ENCODE peak calls at places on chromosomes 2 and 18, in six cellular contexts. R is neural progenitor cell; G is foreskin fibroblast; J is CD4-positive, alpha-beta T cell; O is A549; V is endothelial cell. F is an unnamed sample.

GRCh38 chr2:108920686-108921085 is 68.3 kb downstream of the EDAR start:
- DNase-seq in R (no peak), G (no peak), J (no peak), O (no peak), V (no peak), F (no peak)

GRCh38 chr18:28003451-28003850 is 173.5 kb downstream of the CDH2 start:
- DNase-seq in R (no peak), G (peak), J (no peak), O (no peak), V (no peak), F (no peak)

GRCh38 chr2:120547662-120548061 is 188.0 kb upstream of the GLI2 start:
- DNase-seq in R (no peak), G (no peak), J (no peak), O (no peak), V (no peak), F (no peak)

GRCh38 chr18:50836521-50836957 is 16.7 kb upstream of the MRO start:
- DNase-seq in R (no peak), G (peak), J (no peak), O (peak), V (no peak), F (no peak)

GRCh38 chr2:191145769-191146471 is 4.9 kb downstream of the STAT4 start:
- DNase-seq in R (no peak), G (no peak), J (no peak), O (no peak), V (no peak), F (no peak)

GRCh38 chr18:76859474-76860339 is 37.4 kb downstream of the ZNF236 start:
- DNase-seq in R (no peak), G (no peak), J (no peak), O (no peak), V (no peak), F (no peak)

GRCh38 chr2:235312571-235312970 is 181.3 kb upstream of the AGAP1 start:
- DNase-seq in R (no peak), G (no peak), J (no peak), O (no peak), V (no peak), F (no peak)

GRCh38 chr2:176174850-176175728 is 13.4 kb upstream of the HOXD1 start:
- DNase-seq in R (peak), G (no peak), J (no peak), O (no peak), V (no peak), F (no peak)

GRCh38 chr2:234289789-234290188 is 207.1 kb downstream of the ARL4C start:
- DNase-seq in R (no peak), G (peak), J (no peak), O (peak), V (no peak), F (no peak)

GRCh38 chr2:37916512-37917082 is 8.5 kb upstream of the RMDN2 start:
- DNase-seq in R (no peak), G (peak), J (no peak), O (peak), V (no peak), F (peak)

GRCh38 chr18:12317664-12318333 is 9.8 kb downstream of the TUBB6 start:
- DNase-seq in R (no peak), G (peak), J (no peak), O (peak), V (no peak), F (peak)

GRCh38 chr2:161273038-161273760 is 35.0 kb upstream of the PSMD14 start:
- DNase-seq in R (peak), G (peak), J (no peak), O (peak), V (peak), F (no peak)

GRCh38 chr2:26720322-26721166 is 28.0 kb downstream of the KCNK3 start:
- DNase-seq in R (no peak), G (peak), J (no peak), O (peak), V (no peak), F (no peak)

GRCh38 chr2:101500175-101500574 is 25.3 kb upstream of the RFX8 start:
- DNase-seq in R (no peak), G (peak), J (no peak), O (no peak), V (no peak), F (no peak)

GRCh38 chr2:120710256-120710655 is 25.4 kb upstream of the GLI2 start:
- DNase-seq in R (no peak), G (peak), J (no peak), O (no peak), V (no peak), F (peak)

GRCh38 chr18:5393779-5394178 is 98.3 kb upstream of the ZBTB14 start:
- DNase-seq in R (no peak), G (peak), J (no peak), O (no peak), V (no peak), F (no peak)

GRCh38 chr2:98505311-98505808 is 60.7 kb downstream of the INPP4A start:
- DNase-seq in R (no peak), G (no peak), J (no peak), O (no peak), V (no peak), F (no peak)

GRCh38 chr2:163711244-163711643 is 24.6 kb downstream of the FIGN start:
- DNase-seq in R (no peak), G (no peak), J (no peak), O (no peak), V (no peak), F (no peak)

GRCh38 chr18:24983566-24983965 is 368.4 kb downstream of the ZNF521 start:
- DNase-seq in R (no peak), G (no peak), J (no peak), O (no peak), V (no peak), F (no peak)

GRCh38 chr18:48335829-48336228 is 73.4 kb downstream of the ZBTB7C start:
- DNase-seq in R (peak), G (no peak), J (no peak), O (no peak), V (no peak), F (no peak)

GRCh38 chr2:197134206-197134605 is 176.4 kb downstream of the ANKRD44 start:
- DNase-seq in R (no peak), G (peak), J (no peak), O (peak), V (no peak), F (no peak)
- TF ChIP-seq CTCF in R (peak), G (no peak), J (no peak), O (no peak), V (no peak), F (no peak)

DNA sequence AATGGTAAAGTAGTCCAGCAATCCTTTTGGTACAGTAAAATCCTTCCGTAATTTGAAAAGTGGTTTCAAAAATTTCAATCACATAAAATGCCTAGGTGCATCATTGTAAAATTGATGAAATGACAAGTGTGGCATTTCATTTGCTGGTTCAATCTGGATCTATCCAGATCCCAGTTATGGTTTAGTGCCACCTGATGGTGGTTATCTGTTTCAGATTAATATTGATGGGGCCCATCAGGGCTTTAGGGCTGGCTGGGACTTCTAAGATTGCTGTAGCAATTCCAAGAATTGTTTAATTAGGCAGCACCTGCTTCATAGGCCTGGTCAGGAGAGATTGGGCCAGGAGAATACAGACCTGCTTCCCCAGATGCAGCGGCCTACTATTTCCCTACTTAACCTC is 55.5 kb upstream of the PIK3C3 start:
- DNase-seq in R (no peak), G (no peak), J (no peak), O (no peak), V (no peak), F (no peak)
- TF ChIP-seq CTCF in R (peak), G (no peak), J (no peak), O (no peak), V (no peak), F (no peak)

DNA sequence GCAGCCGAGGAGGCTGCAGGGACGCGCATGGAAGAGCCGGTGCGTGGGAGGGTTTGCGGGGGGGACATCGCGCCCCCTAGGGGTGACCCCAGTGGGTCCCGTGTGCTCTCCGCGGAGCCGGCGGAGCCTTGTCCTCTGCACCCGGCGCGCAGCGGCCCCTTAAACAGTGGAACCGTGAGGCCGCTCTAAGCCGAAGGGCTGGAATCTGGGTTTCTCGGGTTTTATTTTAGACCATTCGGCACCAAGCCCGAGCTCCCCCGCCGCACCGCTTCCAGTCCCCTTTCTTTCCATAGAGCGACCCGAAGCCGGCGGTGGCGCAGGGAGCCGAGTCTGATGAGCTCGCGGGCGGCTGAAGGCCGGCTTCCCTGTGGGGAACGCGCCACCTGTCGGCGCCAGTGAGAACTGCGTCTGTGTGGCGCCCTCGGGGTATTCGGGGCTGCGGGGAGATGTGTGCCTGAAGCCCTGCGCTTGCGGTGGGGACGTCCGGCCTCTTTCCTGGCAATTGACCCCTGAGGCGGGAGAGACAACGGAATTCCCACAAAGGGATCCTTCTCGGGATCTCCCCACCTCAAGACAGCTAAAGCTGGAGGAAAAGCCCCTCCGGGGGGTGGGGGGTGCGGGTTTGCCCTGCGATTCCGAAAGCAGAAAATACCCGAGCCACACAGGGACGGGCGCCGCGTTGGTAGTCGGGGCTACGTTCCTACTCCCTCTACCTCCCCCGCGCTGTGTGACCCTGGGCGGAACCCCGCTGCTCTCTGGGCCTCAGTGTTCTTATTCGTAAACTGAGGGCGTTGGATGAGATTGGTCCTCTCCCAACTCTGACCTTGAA is 8.2 kb upstream of the EN1 start:
- DNase-seq in R (peak), G (peak), J (peak), O (peak), V (peak), F (no peak)
- TF ChIP-seq CTCF in R (peak), G (peak), J (peak), O (peak), V (peak), F (peak)

DNA sequence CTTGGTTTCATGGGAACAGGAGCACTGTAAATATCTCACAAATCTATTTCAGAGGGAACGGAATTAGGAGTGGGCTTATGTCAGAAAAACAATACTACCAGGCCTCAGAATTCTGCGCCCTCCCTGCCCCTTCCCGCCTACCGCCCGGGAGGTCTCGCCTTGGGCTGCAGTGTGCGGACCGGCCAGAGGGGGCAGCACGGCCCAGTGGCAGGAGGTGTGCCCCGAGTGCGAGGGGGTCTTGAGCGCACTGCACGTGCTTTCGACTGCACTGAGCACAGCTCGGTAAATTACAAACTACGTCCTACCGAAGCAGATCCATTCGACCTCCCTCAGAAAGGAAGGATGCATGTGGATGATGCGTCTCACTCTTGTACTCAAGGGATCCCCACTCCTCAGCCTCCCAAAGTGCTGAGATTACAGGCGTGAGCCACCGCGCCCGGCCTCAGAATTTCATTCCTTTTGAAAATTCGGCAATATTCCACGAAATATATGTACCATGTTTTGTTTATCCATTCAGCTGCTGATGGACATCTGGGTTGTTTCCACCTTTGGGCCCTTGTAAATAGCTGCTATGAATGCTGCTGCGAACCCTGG is 297.0 kb downstream of the BCL2 start:
- DNase-seq in R (peak), G (no peak), J (no peak), O (no peak), V (peak), F (no peak)
- TF ChIP-seq CTCF in R (peak), G (peak), J (no peak), O (no peak), V (peak), F (peak)

DNA sequence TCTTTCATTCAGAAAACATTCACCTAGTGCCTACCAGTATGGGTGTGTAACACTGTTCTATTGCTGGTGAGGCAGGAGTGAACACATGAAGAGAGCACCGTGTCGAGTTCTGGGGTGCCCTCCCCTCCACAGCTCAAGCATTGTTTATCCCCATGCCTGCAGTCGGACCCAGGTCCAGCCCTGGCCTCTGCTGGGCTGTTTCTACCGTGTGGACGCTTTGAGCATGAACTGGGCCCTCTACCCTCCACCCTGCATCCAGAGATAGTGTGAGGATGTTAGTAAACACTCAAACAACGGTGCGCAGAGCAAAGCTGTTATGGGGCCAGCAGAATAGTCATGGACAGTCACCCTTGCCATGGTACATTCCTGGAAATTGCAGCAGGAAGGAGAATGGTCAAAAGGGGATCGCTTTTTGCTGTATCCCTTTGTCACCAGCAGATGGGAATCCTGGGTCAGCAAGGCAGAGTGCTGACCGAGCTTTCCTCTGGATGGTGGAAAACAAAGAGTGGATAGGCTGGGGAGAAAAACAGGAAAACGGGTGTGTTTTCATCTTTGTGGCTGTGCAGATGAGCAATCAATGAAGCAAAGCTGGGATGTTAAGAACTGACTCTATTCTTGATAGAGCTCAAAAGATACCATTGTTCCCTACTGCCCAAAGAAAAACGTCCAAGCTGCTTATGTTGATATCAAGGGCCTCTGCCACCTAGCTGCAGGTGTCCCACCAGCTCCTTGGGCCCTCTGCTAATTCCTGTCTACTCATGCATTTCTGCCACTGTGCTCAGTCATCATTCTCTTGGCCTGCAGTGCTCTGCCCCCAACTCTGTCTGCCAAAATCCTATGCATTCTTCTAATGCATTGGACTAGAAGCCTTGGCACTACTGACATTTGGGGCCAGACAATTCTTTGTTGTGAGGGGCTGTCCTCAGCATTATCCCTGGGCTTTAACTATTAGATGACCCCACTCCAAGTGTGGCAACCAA is 38.7 kb downstream of the REEP1 start:
- DNase-seq in R (peak), G (peak), J (no peak), O (peak), V (peak), F (no peak)
- TF ChIP-seq CTCF in R (peak), G (peak), J (no peak), O (peak), V (no peak), F (no peak)

GRCh38 chr2:135996304-135996703 is 10.9 kb upstream of the DARS1 start:
- DNase-seq in R (no peak), G (no peak), J (no peak), O (no peak), V (no peak), F (no peak)

GRCh38 chr2:135999899-136000298 is 14.5 kb upstream of the DARS1 start:
- DNase-seq in R (peak), G (no peak), J (no peak), O (no peak), V (no peak), F (no peak)

GRCh38 chr2:135998842-135999241 is 13.4 kb upstream of the DARS1 start:
- DNase-seq in R (no peak), G (no peak), J (no peak), O (no peak), V (no peak), F (no peak)

GRCh38 chr2:135994281-135994680 is 8.9 kb upstream of the DARS1 start:
- DNase-seq in R (no peak), G (no peak), J (no peak), O (no peak), V (no peak), F (no peak)

DNA sequence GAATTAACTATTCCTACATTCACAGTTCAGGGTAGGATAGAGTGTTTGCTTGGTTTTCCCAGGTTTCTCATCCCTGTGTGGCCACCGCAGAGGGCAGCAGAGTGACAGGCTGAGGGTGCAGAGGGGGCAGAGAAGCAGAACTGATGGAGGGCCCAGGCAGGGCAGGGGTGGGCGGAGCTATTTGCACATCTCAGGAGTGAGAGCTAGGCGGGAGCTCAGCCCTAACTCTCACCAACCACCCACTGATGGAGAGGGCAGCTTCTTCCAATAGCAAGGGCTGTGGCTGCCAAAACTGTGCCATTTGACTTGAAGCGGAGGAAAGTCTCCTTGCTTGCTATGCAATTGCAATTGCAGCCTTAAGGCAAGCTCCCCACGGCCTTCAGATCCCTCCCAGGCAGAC is 12.0 kb upstream of the DARS1 start:
- DNase-seq in R (peak), G (no peak), J (no peak), O (no peak), V (peak), F (no peak)
- TF ChIP-seq CTCF in R (peak), G (no peak), J (no peak), O (no peak), V (no peak), F (no peak)

GRCh38 chr2:222960126-222960525 is 91.9 kb upstream of the KCNE4 start:
- DNase-seq in R (no peak), G (peak), J (no peak), O (no peak), V (no peak), F (no peak)

GRCh38 chr2:222964632-222965031 is 87.4 kb upstream of the KCNE4 start:
- DNase-seq in R (no peak), G (no peak), J (no peak), O (no peak), V (no peak), F (no peak)

GRCh38 chr2:222959358-222959757 is 92.6 kb upstream of the KCNE4 start:
- DNase-seq in R (peak), G (peak), J (no peak), O (peak), V (no peak), F (peak)
- TF ChIP-seq CTCF in R (no peak), G (peak), J (no peak), O (no peak), V (no peak), F (peak)